ENCODE peak calls at places on chromosome X, in seven cellular contexts. U is colonic mucosa, K is dorsolateral prefrontal cortex, Y is A673, I is kidney, Q is Caco-2, V is Panc1. J is an unnamed sample.

GRCh38 chrX:13428055-13428786 is 108.4 kb upstream of the ATXN3L start:
- DNase-seq in V (peak), U (no peak), Y (peak), K (no peak), I (no peak), Q (no peak), J (peak)

GRCh38 chrX:118802857-118803256 is 20.8 kb upstream of the ZCCHC12 start:
- DNase-seq in Y (peak), Q (no peak), K (no peak), I (no peak), U (no peak), V (no peak), J (peak)

GRCh38 chrX:45622538-45622937 is 421.9 kb upstream of the DIPK2B start:
- DNase-seq in K (no peak), V (no peak), I (no peak), Y (no peak), Q (no peak), U (no peak), J (peak)

GRCh38 chrX:75156537-75156945 is 458 bp upstream of the ABCB7 start:
- DNase-seq in K (no peak), V (no peak), I (no peak), Y (peak), Q (no peak), U (no peak), J (peak)

GRCh38 chrX:154307207-154307606 is 11.6 kb downstream of the TKTL1 start:
- DNase-seq in U (no peak), Q (no peak), V (no peak), Y (no peak), I (no peak), K (no peak), J (no peak)

GRCh38 chrX:70664726-70665125 is 220.1 kb downstream of the DLG3 start:
- DNase-seq in V (no peak), I (no peak), U (no peak), K (no peak), Y (peak), Q (no peak), J (peak)

GRCh38 chrX:134622056-134622812 is 36.0 kb downstream of the PLAC1 start:
- DNase-seq in K (no peak), I (no peak), Q (no peak), V (peak), U (no peak), Y (peak), J (peak)

GRCh38 chrX:38409289-38409688 is 56.9 kb downstream of the OTC start:
- DNase-seq in U (no peak), K (no peak), I (no peak), Y (peak), Q (no peak), V (no peak), J (no peak)

GRCh38 chrX:30283456-30284200 is 25.6 kb downstream of the NR0B1 start:
- DNase-seq in K (no peak), V (peak), Q (no peak), I (no peak), U (no peak), Y (peak), J (peak)

GRCh38 chrX:132092439-132093065 is 35.3 kb downstream of the FRMD7 start:
- DNase-seq in I (no peak), Y (peak), Q (peak), V (peak), U (peak), K (peak), J (peak)

GRCh38 chrX:153884136-153885076 is 1.6 kb downstream of the L1CAM start:
- DNase-seq in Q (no peak), I (peak), V (no peak), K (no peak), Y (no peak), U (no peak), J (no peak)

GRCh38 chrX:134718329-134719317 is 60.4 kb upstream of the PLAC1 start:
- DNase-seq in Q (peak), K (no peak), I (no peak), U (no peak), Y (peak), V (peak), J (peak)

GRCh38 chrX:153469811-153470410 is 465 bp downstream of the HAUS7 start:
- DNase-seq in U (no peak), K (peak), Q (no peak), V (no peak), I (no peak), Y (peak), J (peak)

GRCh38 chrX:47217121-47217851 is 1.2 kb upstream of the CDK16 start:
- DNase-seq in Y (peak), U (peak), V (no peak), K (no peak), I (peak), Q (no peak), J (peak)

GRCh38 chrX:108516184-108516583 is 76.5 kb downstream of the COL4A5 start:
- DNase-seq in K (no peak), Y (no peak), I (no peak), V (no peak), U (no peak), Q (no peak), J (peak)

GRCh38 chrX:107747596-107748161 is 27.9 kb downstream of the TSC22D3 start:
- DNase-seq in I (no peak), V (no peak), Q (no peak), U (no peak), K (no peak), Y (peak), J (peak)

GRCh38 chrX:49884290-49884862 is 5.1 kb downstream of the USP27X start:
- DNase-seq in Y (peak), V (peak), U (peak), K (peak), I (no peak), Q (peak), J (peak)

GRCh38 chrX:129617420-129617819 is 37.3 kb downstream of the APLN start:
- DNase-seq in Q (no peak), V (no peak), I (no peak), U (no peak), Y (no peak), K (no peak), J (no peak)

GRCh38 chrX:20315140-20315539 is 48.4 kb upstream of the RPS6KA3 start:
- DNase-seq in V (no peak), K (no peak), I (no peak), U (peak), Q (no peak), Y (peak), J (no peak)

GRCh38 chrX:290476-291166 is 9.4 kb downstream of the PLCXD1 start:
- DNase-seq in Y (no peak), I (peak), V (no peak), Q (no peak), U (peak), K (no peak), J (no peak)

GRCh38 chrX:153768311-153769157 is 4.5 kb downstream of the PLXNB3 start:
- DNase-seq in U (no peak), K (no peak), Q (peak), Y (no peak), I (peak), V (no peak), J (no peak)

GRCh38 chrX:54043084-54043483 is 1.2 kb downstream of the PHF8 start:
- DNase-seq in K (no peak), Q (no peak), V (no peak), Y (no peak), U (no peak), I (no peak), J (no peak)

GRCh38 chrX:18721683-18722499 is 14.4 kb downstream of the PPEF1 start:
- DNase-seq in Q (peak), K (peak), V (no peak), U (no peak), I (no peak), Y (no peak), J (no peak)

GRCh38 chrX:115311139-115311538 is 21.6 kb downstream of the LUZP4 start:
- DNase-seq in U (no peak), I (no peak), Y (no peak), K (no peak), V (no peak), Q (no peak), J (no peak)

GRCh38 chrX:35665311-35665710 is 132.8 kb upstream of the MAGEB16 start:
- DNase-seq in Y (peak), U (no peak), Q (no peak), K (no peak), I (no peak), V (no peak), J (no peak)

GRCh38 chrX:153800177-153800722 is 5.8 kb downstream of the SSR4 start:
- DNase-seq in Y (no peak), K (no peak), U (no peak), V (no peak), Q (no peak), I (no peak), J (no peak)

GRCh38 chrX:133527415-133527814 is 112.1 kb upstream of the GPC4 start:
- DNase-seq in Q (no peak), I (no peak), U (no peak), K (no peak), V (no peak), Y (peak), J (peak)

GRCh38 chrX:119488749-119489148 is 20.5 kb downstream of the SLC25A5 start:
- DNase-seq in Q (peak), K (peak), U (peak), Y (peak), V (no peak), I (no peak), J (peak)

GRCh38 chrX:70494441-70494840 is 49.8 kb downstream of the DLG3 start:
- DNase-seq in K (no peak), Q (no peak), I (no peak), U (no peak), V (no peak), Y (no peak), J (no peak)

GRCh38 chrX:133970021-133970550 is 15.3 kb downstream of the GPC3 start:
- DNase-seq in I (no peak), K (no peak), Q (peak), U (no peak), Y (no peak), V (no peak), J (no peak)

GRCh38 chrX:19761554-19762295 is 125.7 kb downstream of the SH3KBP1 start:
- DNase-seq in I (no peak), U (no peak), Q (no peak), Y (no peak), V (no peak), K (no peak), J (no peak)

GRCh38 chrX:49756692-49757091 is 60.9 kb upstream of the PAGE1 start:
- DNase-seq in Y (no peak), U (no peak), Q (no peak), I (no peak), V (no peak), K (no peak), J (no peak)

GRCh38 chrX:40143001-40143400 is 45.2 kb upstream of the BCOR start:
- DNase-seq in Y (no peak), Q (no peak), K (no peak), V (no peak), I (no peak), U (no peak), J (no peak)

GRCh38 chrX:69163936-69164741 is 1.1 kb downstream of the PJA1 start:
- DNase-seq in Y (peak), V (no peak), Q (no peak), I (no peak), U (peak), K (no peak), J (no peak)

GRCh38 chrX:113741744-113742143 is 842.1 kb upstream of the HTR2C start:
- DNase-seq in Q (peak), K (no peak), Y (peak), I (no peak), U (no peak), V (peak), J (peak)

GRCh38 chrX:4805559-4805958 is 1092.1 kb upstream of the PRKX start:
- DNase-seq in U (no peak), Q (no peak), K (no peak), I (no peak), V (no peak), Y (no peak), J (no peak)

GRCh38 chrX:32408389-32408788 is 803.0 kb downstream of the DMD start:
- DNase-seq in V (no peak), K (peak), Y (peak), I (no peak), Q (no peak), U (no peak), J (peak)
- TF ChIP-seq CTCF in V (no peak), K (peak), Y (peak), I (no peak), Q (no peak), U (no peak), J (no peak)

GRCh38 chrX:16931855-16932254 is 14.6 kb upstream of the REPS2 start:
- DNase-seq in V (no peak), U (no peak), I (no peak), K (no peak), Q (no peak), Y (no peak), J (no peak)

GRCh38 chrX:16934212-16934611 is 12.2 kb upstream of the REPS2 start:
- DNase-seq in Q (no peak), V (no peak), I (no peak), K (no peak), Y (no peak), U (no peak), J (no peak)

GRCh38 chrX:16924631-16925239 is 21.7 kb upstream of the REPS2 start:
- DNase-seq in Y (no peak), I (no peak), K (no peak), V (no peak), Q (no peak), U (no peak), J (no peak)

GRCh38 chrX:16931371-16931770 is 15.1 kb upstream of the REPS2 start:
- DNase-seq in U (no peak), V (no peak), K (no peak), Q (no peak), I (no peak), Y (peak), J (no peak)

DNA sequence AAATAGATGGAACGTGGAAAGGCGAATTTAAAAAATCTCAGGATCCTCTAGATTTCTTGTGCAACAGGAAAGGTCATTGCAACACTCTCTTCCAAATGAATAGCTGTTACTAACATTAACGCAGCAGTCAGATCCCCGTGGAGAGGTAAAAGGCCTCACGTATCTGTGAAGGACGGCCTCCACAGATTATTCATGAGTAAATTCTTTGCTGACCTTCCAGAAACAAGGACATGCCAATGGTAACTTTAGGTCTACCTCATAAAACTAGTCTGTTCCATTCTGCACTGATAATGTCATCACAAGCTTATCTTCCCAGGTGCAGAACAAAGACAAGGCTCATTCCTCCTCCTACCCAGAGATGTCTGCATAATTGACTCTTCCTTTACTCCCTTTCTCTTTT is 16.1 kb upstream of the REPS2 start:
- DNase-seq in U (no peak), Y (peak), K (no peak), Q (no peak), I (no peak), V (no peak), J (peak)
- H3K4me3 ChIP-seq in U (no peak), Y (no peak), K (no peak), Q (no peak), I (no peak), V (no peak), J (no peak)

DNA sequence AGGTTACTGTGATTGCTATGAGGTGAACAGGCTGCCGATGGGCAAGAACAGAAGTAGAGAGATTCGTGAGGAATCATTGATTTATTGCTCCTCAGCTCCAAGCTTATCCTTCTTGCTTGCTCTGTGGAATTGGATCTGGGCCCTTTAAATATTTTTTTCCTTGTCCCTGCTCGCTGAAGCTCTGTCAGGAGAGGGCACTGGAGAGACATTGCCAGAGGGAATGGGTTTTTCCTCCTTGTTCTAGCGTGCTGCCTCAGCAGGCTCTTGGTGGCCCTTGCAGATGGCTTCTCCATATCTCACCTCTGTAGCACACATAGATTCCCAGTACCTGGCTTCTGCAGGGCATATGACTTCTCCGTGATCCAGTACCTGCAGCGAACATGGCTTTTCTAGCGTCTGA is 67.4 kb downstream of the CNGA2 start:
- DNase-seq in I (no peak), V (no peak), Q (no peak), U (no peak), K (no peak), Y (no peak), J (peak)
- TF ChIP-seq CTCF in I (no peak), V (peak), Q (no peak), U (no peak), K (no peak), Y (no peak), J (peak)

DNA sequence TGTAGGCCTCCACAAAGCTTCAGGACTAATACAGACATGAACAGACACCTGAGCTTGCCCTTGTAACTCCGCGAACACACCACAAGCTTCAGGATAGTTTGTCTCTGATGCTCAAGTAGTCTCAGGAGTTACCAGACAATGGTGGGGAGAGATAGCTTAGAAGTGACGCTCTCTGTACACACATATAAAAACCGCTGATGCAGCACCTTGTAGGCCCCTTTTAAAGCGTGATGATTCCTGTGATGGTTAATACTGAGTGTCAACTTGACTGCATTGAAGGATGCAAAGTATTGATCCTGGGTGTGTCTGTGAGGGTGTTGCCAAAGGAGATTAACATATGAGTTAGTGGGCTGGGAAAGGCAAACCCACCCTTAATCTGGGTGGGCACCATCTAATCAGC is 78.7 kb downstream of the MAGED4 start:
- DNase-seq in Y (no peak), I (no peak), Q (no peak), K (no peak), V (no peak), U (no peak), J (no peak)
- H3K4me3 ChIP-seq in Y (no peak), I (no peak), Q (no peak), K (no peak), V (no peak), U (no peak), J (no peak)

GRCh38 chrX:104482757-104483156 is 83.2 kb upstream of the IL1RAPL2 start:
- DNase-seq in K (no peak), U (no peak), I (no peak), V (no peak), Q (no peak), Y (peak), J (peak)
- TF ChIP-seq CTCF in K (no peak), U (no peak), I (no peak), V (peak), Q (no peak), Y (peak), J (no peak)

GRCh38 chrX:10769165-10769564 is 148.8 kb upstream of the MID1 start:
- DNase-seq in V (no peak), U (no peak), I (no peak), Q (no peak), K (no peak), Y (peak), J (peak)

GRCh38 chrX:10773318-10773717 is 152.9 kb upstream of the MID1 start:
- DNase-seq in U (no peak), I (no peak), Q (no peak), V (no peak), K (no peak), Y (no peak), J (no peak)

DNA sequence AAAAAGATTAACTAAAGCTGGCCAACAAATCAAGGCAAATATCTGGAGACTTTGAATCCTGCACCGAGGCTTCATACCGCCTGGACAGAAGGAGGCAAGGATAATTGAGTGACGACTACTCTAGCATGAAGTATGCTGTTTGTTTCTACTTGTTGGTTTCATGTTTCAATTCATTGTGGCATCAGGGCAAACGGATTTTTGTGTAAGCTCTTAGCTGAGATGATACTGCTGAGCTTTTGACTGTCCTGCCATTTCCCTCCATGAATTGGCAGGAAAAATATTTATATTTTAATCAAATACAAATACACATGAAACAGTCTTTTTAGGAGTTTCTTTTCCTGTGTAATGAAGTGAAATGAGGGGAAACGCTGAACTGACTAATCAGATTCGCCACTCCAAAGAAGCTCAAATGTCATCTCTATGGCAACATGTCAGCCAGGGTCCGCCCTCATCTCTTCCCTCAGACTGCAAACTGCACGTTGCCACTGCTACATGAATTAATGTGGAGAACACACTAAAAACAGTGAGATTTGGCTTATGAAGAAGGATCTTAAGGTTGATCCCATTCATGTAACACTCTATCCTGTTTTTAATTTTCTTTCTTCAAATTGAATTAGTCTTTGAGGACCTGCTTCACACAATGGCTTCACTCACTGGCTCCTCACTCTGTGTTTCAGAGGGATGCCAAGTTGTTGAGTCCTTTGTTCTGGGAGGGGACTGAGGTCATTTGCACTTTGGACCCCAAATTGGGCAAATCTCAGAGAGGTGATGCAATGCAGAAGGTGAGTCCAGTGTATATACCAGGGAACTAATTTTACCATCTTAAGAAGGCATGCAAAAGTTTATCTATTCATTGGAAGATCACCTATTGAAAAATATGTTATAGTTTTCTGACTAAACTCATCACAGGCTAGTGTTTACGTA is 149.6 kb upstream of the MID1 start:
- DNase-seq in I (no peak), Y (peak), U (no peak), K (no peak), Q (peak), V (no peak), J (peak)
- H3K4me3 ChIP-seq in I (peak), Y (peak), U (no peak), K (no peak), Q (no peak), V (no peak), J (peak)

DNA sequence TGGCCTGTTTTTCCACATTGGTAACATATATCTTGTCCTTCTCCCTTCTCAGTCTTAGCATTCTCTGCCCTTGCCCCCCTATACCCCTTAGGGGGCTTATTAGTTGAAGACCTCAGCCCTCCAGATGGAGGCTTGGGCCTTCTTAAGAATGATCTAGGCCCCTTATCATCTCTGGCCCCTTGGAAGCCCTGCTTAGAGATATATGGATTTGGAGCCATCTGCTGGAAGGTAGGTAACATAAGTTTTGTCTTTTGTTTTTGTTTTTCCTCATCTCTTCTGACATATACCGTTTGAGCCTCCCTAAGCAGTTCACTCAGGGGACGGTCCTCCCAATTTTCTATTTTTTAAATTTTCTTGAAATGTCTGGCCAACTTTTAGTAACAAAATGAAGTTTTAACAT is 48.3 kb upstream of the NAP1L2 start:
- DNase-seq in V (no peak), Y (peak), Q (no peak), K (no peak), I (no peak), U (no peak), J (no peak)
- TF ChIP-seq CTCF in V (peak), Y (peak), Q (no peak), K (peak), I (no peak), U (no peak), J (no peak)

GRCh38 chrX:97563531-97564133 is 679.9 kb downstream of the RPA4 start:
- DNase-seq in K (peak), I (peak), V (no peak), Q (no peak), U (peak), Y (peak), J (peak)
- H3K4me3 ChIP-seq in K (peak), I (peak), V (peak), Q (no peak), U (peak), Y (no peak), J (peak)